ENCODE peak calls at places on chromosome 6, in four cellular contexts. B is activated gamma-delta T cell treated with Interleukin-2 at 50 U/mL for 16 hours, V is upper lobe of right lung, L is hypothalamus. J is an unnamed sample.

GRCh38 chr6:5507056-5507722 is 245.9 kb downstream of the FARS2 start:
- DNase-seq in V (no peak), B (no peak), L (no peak), J (no peak)

GRCh38 chr6:105990151-105990550 is 96.0 kb upstream of the PRDM1 start:
- DNase-seq in V (no peak), L (no peak), B (no peak), J (no peak)

GRCh38 chr6:95973976-95974375 is 41.8 kb upstream of the FUT9 start:
- DNase-seq in L (no peak), V (no peak), B (no peak), J (no peak)

GRCh38 chr6:16546851-16547250 is 214.4 kb downstream of the ATXN1 start:
- DNase-seq in B (no peak), L (no peak), V (no peak), J (no peak)

GRCh38 chr6:7909323-7910276 is 988 bp downstream of the TXNDC5 start:
- DNase-seq in L (peak; percentile 27), B (peak; percentile 15), V (peak; percentile 86), J (no peak)

GRCh38 chr6:69164564-69165252 is 529.6 kb downstream of the ADGRB3 start:
- DNase-seq in V (no peak), B (no peak), L (no peak), J (no peak)

GRCh38 chr6:68391953-68392352 is 243.1 kb upstream of the ADGRB3 start:
- DNase-seq in V (no peak), L (no peak), B (no peak), J (no peak)

GRCh38 chr6:129936329-129937165 is 75.4 kb upstream of the TMEM244 start:
- DNase-seq in B (peak; percentile 40), V (no peak), L (no peak), J (peak; percentile 15)

GRCh38 chr6:134138226-134138975 is 86.0 kb upstream of the SLC2A12 start:
- DNase-seq in L (no peak), B (no peak), V (no peak), J (no peak)

GRCh38 chr6:161044335-161044734 is 52.8 kb downstream of the MAP3K4 start:
- DNase-seq in L (no peak), V (no peak), B (no peak), J (no peak)

GRCh38 chr6:51626391-51626790 is 461.0 kb downstream of the PKHD1 start:
- DNase-seq in L (no peak), V (no peak), B (no peak), J (no peak)

GRCh38 chr6:1086446-1086845 is 225.5 kb upstream of the FOXQ1 start:
- DNase-seq in B (no peak), L (no peak), V (no peak), J (no peak)

GRCh38 chr6:157724960-157725741 is 97.9 kb upstream of the SNX9 start:
- DNase-seq in B (no peak), L (no peak), V (no peak), J (no peak)

GRCh38 chr6:105769197-105769596 is 316.9 kb upstream of the PRDM1 start:
- DNase-seq in B (no peak), V (no peak), L (no peak), J (no peak)

GRCh38 chr6:20870493-20870892 is 336.2 kb downstream of the CDKAL1 start:
- DNase-seq in L (no peak), B (no peak), V (no peak), J (no peak)

GRCh38 chr6:2132911-2133310 is 112.5 kb downstream of the GMDS start:
- DNase-seq in V (no peak), L (no peak), B (no peak), J (no peak)

GRCh38 chr6:6821639-6822261 is 233.2 kb downstream of the LY86 start:
- DNase-seq in B (no peak), L (no peak), V (no peak), J (no peak)

GRCh38 chr6:28488916-28489365 is 26.7 kb downstream of the GPX6 start:
- DNase-seq in L (peak; percentile 1), B (no peak), V (no peak), J (no peak)

GRCh38 chr6:31713991-31714684 is 1.0 kb upstream of the LY6G6D start:
- DNase-seq in L (no peak), B (no peak), V (no peak), J (no peak)

GRCh38 chr6:165748390-165748789 is 85.3 kb upstream of the PDE10A start:
- DNase-seq in V (no peak), B (no peak), L (no peak), J (no peak)

GRCh38 chr6:153493501-153493900 is 362.4 kb upstream of the RGS17 start:
- DNase-seq in V (no peak), B (no peak), L (no peak), J (no peak)

GRCh38 chr6:133947302-133947900 is 5.6 kb upstream of the TBPL1 start:
- DNase-seq in B (no peak), L (no peak), V (no peak), J (no peak)

GRCh38 chr6:7727951-7728854 is 2.3 kb downstream of the BMP6 start:
- DNase-seq in V (peak; percentile 69), L (peak; percentile 44), B (no peak), J (no peak)

GRCh38 chr6:161292145-161292544 is 18.3 kb upstream of the AGPAT4 start:
- DNase-seq in B (no peak), V (no peak), L (no peak), J (no peak)

GRCh38 chr6:144415835-144416237 is 130.7 kb downstream of the UTRN start:
- DNase-seq in V (no peak), L (no peak), B (no peak), J (peak; percentile 59)

GRCh38 chr6:133761706-133762105 is 127.2 kb upstream of the TCF21 start:
- DNase-seq in B (no peak), L (no peak), V (no peak), J (no peak)

GRCh38 chr6:112237066-112237465 is 17.3 kb downstream of the LAMA4 start:
- DNase-seq in L (no peak), B (no peak), V (no peak), J (no peak)

GRCh38 chr6:56073761-56074160 is 173.6 kb downstream of the COL21A1 start:
- DNase-seq in L (no peak), B (no peak), V (no peak), J (no peak)

GRCh38 chr6:170038251-170038650 is 252.6 kb downstream of the DLL1 start:
- DNase-seq in V (peak; percentile 57), B (no peak), L (no peak), J (no peak)

GRCh38 chr6:25418463-25419052 is 139.4 kb downstream of the CARMIL1 start:
- DNase-seq in B (no peak), L (no peak), V (no peak), J (no peak)

GRCh38 chr6:79984261-79984660 is 20.2 kb upstream of the TTK start:
- DNase-seq in L (no peak), V (no peak), B (no peak), J (no peak)

GRCh38 chr6:156786652-156787051 is 9.5 kb downstream of the ARID1B start:
- DNase-seq in L (no peak), V (no peak), B (no peak), J (no peak)

J was measured in non-pigmented ciliary epithelial cell.